ENCODE peak calls at places on chromosome 3, in seven cellular contexts. P is WERI-Rb-1, K is fibroblast of lung, O is endodermal cell, N is suprapubic skin, T is PC-9, B is hepatocyte. L is an unnamed sample.
A peak's percentile ranks its signal among the peaks of the same experiment; 100 is the strongest.

GRCh38 chr3:1843111-1843510 is 255.6 kb upstream of the CNTN4 start:
- DNase-seq in P (no peak), K (no peak), O (no peak), N (no peak), T (no peak), B (no peak), L (no peak)

GRCh38 chr3:196872316-196872715 is 4.6 kb downstream of the SENP5 start:
- DNase-seq in P (no peak), K (peak; percentile 43), O (no peak), N (no peak), T (no peak), B (no peak), L (no peak)

GRCh38 chr3:175655366-175655765 is 796.2 kb downstream of the NAALADL2 start:
- DNase-seq in P (no peak), K (no peak), O (no peak), N (no peak), T (no peak), B (no peak), L (no peak)

GRCh38 chr3:119292666-119293065 is 1.5 kb upstream of the ARHGAP31 start:
- DNase-seq in P (no peak), K (no peak), O (no peak), N (no peak), T (no peak), B (no peak), L (no peak)

GRCh38 chr3:54960736-54961135 is 32.9 kb upstream of the LRTM1 start:
- DNase-seq in P (no peak), K (peak; percentile 79), O (no peak), N (no peak), T (no peak), B (no peak), L (no peak)

GRCh38 chr3:194938845-194939531 is 253.3 kb downstream of the FAM43A start:
- DNase-seq in P (no peak), K (peak; percentile 45), O (no peak), N (no peak), T (no peak), B (peak; percentile 52), L (no peak)

GRCh38 chr3:123841476-123842238 is 42.5 kb downstream of the MYLK start:
- DNase-seq in P (no peak), K (peak; percentile 86), O (no peak), N (no peak), T (no peak), B (no peak), L (no peak)

GRCh38 chr3:42684632-42685362 is 540 bp upstream of the KLHL40 start:
- DNase-seq in P (no peak), K (no peak), O (no peak), N (peak; percentile 27), T (no peak), B (no peak), L (no peak)

GRCh38 chr3:31699309-31699953 is 166.7 kb downstream of the STT3B start:
- DNase-seq in P (no peak), K (no peak), O (no peak), N (no peak), T (peak; percentile 9), B (no peak), L (no peak)

GRCh38 chr3:7421065-7421464 is 560.1 kb downstream of the GRM7 start:
- DNase-seq in P (no peak), K (no peak), O (no peak), N (no peak), T (no peak), B (no peak), L (no peak)

GRCh38 chr3:64508140-64508539 is 179.7 kb downstream of the ADAMTS9 start:
- DNase-seq in P (no peak), K (no peak), O (no peak), N (no peak), T (no peak), B (no peak), L (no peak)

GRCh38 chr3:194577985-194578905 is 55.0 kb downstream of the TMEM44 start:
- DNase-seq in P (no peak), K (peak; percentile 97), O (no peak), N (no peak), T (peak; percentile 83), B (peak; percentile 78), L (no peak)

GRCh38 chr3:9912294-9912935 is 4.5 kb upstream of the IL17RC start:
- DNase-seq in P (no peak), K (peak; percentile 84), O (no peak), N (no peak), T (no peak), B (no peak), L (no peak)

GRCh38 chr3:42498791-42499477 is 3.5 kb upstream of the VIPR1 start:
- DNase-seq in P (peak; percentile 2), K (no peak), O (peak; percentile 43), N (peak; percentile 46), T (no peak), B (no peak), L (peak; percentile 30)

GRCh38 chr3:107367353-107367752 is 9.9 kb upstream of the CCDC54 start:
- DNase-seq in P (no peak), K (peak; percentile 90), O (no peak), N (no peak), T (peak; percentile 55), B (no peak), L (no peak)

GRCh38 chr3:172546628-172547214 is 23.5 kb upstream of the TNFSF10 start:
- DNase-seq in P (no peak), K (no peak), O (no peak), N (no peak), T (peak; percentile 30), B (no peak), L (no peak)
- H3K4me3 ChIP-seq in P (no peak overlapping the region), K (no peak overlapping the region), O (no peak overlapping the region), N (no peak overlapping the region), T (peak overlapping the region; percentile 16), B (no peak overlapping the region), L (no peak overlapping the region)

DNA sequence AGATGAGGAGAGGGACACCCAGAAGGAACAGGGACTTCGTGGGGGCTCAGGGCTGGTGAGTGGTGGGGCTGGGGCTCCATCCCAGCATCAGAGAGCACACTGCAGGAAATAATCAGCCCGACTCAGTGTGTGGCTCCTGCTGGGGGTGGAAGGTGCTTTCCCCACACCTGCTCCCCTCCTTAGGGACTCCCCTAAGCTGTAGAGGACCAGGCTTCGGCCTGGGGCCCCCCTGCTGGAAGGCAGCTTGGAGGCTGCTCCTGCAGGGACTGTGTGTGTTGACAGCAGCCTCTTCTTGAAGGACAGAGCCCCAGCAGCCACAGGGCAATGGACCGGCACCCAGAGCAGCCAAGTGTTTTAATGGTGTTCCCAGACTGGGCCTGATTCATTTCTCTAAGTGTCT is 17.1 kb upstream of the FGD5 start:
- DNase-seq in P (no peak), K (no peak), O (peak; percentile 35), N (peak; percentile 37), T (no peak), B (no peak), L (no peak)
- H3K27me3 ChIP-seq in P (peaks cover 79% of the 10 kb centered on the region), K (peaks cover 2% of the 10 kb centered on the region), O (no peaks in the 10 kb centered on the region), N (peaks cover 7% of the 10 kb centered on the region), T (peaks cover 5% of the 10 kb centered on the region), B (no peaks in the 10 kb centered on the region), L (peaks cover 9% of the 10 kb centered on the region)

DNA sequence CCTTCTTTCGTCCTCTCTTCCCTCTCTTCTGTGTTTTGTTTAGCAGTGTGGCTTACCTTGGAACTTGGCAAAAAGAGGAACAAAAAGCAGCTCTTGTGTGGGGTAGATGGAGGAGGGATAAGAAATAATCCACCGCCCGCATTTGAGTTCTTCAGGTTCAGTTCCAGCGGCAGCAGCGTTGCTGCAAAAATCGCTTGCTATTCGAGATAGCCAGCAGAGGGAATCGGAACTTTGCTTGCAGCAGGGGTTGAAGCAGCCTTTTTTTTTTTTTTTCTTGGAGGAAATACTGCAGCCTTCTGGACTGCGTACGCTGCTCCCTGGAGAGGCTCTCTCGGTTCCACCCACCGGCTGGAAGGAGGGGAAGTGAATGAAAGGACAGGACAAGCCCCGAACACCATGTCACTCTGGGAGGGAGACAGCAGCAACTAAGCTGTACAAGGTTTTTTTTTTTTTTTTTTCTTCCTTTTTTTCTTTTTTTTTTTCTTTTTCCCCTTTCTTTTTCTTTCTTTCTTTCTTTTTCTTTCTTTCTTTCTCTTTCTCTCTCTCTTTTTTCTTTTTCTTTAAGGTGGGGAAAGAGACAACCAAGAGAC is at the start of gene RBMS3:
- DNase-seq in P (peak; percentile 70), K (peak; percentile 97), O (peak; percentile 86), N (peak; percentile 89), T (peak; percentile 66), B (peak; percentile 91), L (peak; percentile 82)
- H3K4me3 ChIP-seq in P (peak within 1 kb of the TSS; percentile 25), K (peak within 1 kb of the TSS; percentile 90), O (peak within 1 kb of the TSS; percentile 72), N (peak within 1 kb of the TSS; percentile 58), T (peak within 1 kb of the TSS; percentile 43), B (peak within 1 kb of the TSS; percentile 66), L (peak within 1 kb of the TSS; percentile 46)

GRCh38 chr3:113214917-113215595 is 3.7 kb downstream of the BOC start:
- DNase-seq in P (no peak), K (peak; percentile 63), O (no peak), N (no peak), T (no peak), B (no peak), L (no peak)
- H3K27me3 ChIP-seq in P (peaks cover 16% of the 10 kb centered on the region), K (no peaks in the 10 kb centered on the region), O (peaks cover 57% of the 10 kb centered on the region), N (no peaks in the 10 kb centered on the region), T (peaks cover 4% of the 10 kb centered on the region), B (peaks cover 19% of the 10 kb centered on the region), L (peaks cover 2% of the 10 kb centered on the region)

GRCh38 chr3:100254168-100254777 is 6.5 kb upstream of the TBC1D23 start:
- DNase-seq in P (peak; percentile 76), K (peak; percentile 76), O (peak; percentile 79), N (no peak), T (peak; percentile 53), B (peak; percentile 85), L (no peak)

GRCh38 chr3:100260685-100261480 is at the start of gene TBC1D23:
- DNase-seq in P (peak; percentile 99), K (peak; percentile 100), O (peak; percentile 99), N (peak; percentile 99), T (peak; percentile 100), B (peak; percentile 98), L (peak; percentile 97)

GRCh38 chr3:100256724-100257123 is 4.1 kb upstream of the TBC1D23 start:
- DNase-seq in P (no peak), K (peak; percentile 36), O (no peak), N (no peak), T (no peak), B (no peak), L (no peak)

GRCh38 chr3:100260081-100260684 is 609 bp upstream of the TBC1D23 start:
- DNase-seq in P (no peak), K (peak; percentile 71), O (peak; percentile 69), N (peak; percentile 77), T (peak; percentile 52), B (peak; percentile 46), L (no peak)

DNA sequence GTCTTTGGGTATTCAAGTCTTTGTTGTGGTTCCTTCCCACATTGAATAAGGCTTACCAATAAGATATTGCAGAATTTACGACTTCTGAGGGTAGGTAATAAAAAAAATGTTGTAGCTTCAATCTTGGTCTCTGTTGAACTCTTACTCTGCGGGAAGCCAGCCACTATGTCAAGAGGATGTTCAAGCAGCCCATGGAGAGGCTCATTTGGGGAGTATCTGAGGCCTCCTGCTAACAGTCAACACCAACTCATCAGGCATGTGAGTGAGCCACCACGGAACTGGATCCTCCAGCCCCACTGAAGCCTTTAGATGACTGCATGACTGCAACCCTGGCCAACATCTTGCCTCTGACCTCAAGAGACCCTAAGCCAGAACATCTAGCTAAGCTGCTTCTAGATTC is 3.2 kb upstream of the TBC1D23 start:
- DNase-seq in P (no peak), K (peak; percentile 49), O (no peak), N (no peak), T (no peak), B (no peak), L (no peak)
- H3K4me3 ChIP-seq in P (no peak overlapping the region), K (no peak overlapping the region), O (no peak overlapping the region), N (no peak overlapping the region), T (no peak overlapping the region), B (no peak overlapping the region), L (no peak overlapping the region)